ENCODE peak calls at places on chromosomes 13 and 19, in five cellular contexts. S is astrocyte, N is PC-3, X is PC-9, Q is H9. W is an unnamed sample.

GRCh38 chr13:113546571-113547247 is 37.8 kb upstream of the TFDP1 start:
- DNase-seq in S (no peak), N (no peak), X (no peak), Q (no peak), W (no peak)

GRCh38 chr19:16012552-16012951 is 63.7 kb upstream of the TPM4 start:
- DNase-seq in S (no peak), N (no peak), X (no peak), Q (no peak), W (no peak)

GRCh38 chr19:5115771-5116202 is 146.9 kb downstream of the KDM4B start:
- DNase-seq in S (peak; percentile 74), N (no peak), X (no peak), Q (no peak), W (no peak)

GRCh38 chr19:29806098-29806866 is 5.5 kb upstream of the CCNE1 start:
- DNase-seq in S (peak; percentile 22), N (no peak), X (no peak), Q (peak; percentile 71), W (no peak)

GRCh38 chr19:33613601-33614000 is 8.2 kb upstream of the CHST8 start:
- DNase-seq in S (no peak), N (no peak), X (no peak), Q (no peak), W (no peak)

GRCh38 chr13:101018720-101019119 is 344.1 kb upstream of the TMTC4 start:
- DNase-seq in S (peak; percentile 80), N (peak; percentile 63), X (peak; percentile 55), Q (no peak), W (no peak)

GRCh38 chr13:100512422-100512821 is 76.2 kb downstream of the GGACT start:
- DNase-seq in S (peak; percentile 46), N (no peak), X (no peak), Q (no peak), W (no peak)

GRCh38 chr13:24443366-24443765 is 69.2 kb downstream of the PARP4 start:
- DNase-seq in S (peak; percentile 16), N (no peak), X (no peak), Q (no peak), W (no peak)

GRCh38 chr13:47008318-47008717 is 111.5 kb upstream of the HTR2A start:
- DNase-seq in S (no peak), N (no peak), X (no peak), Q (no peak), W (no peak)

GRCh38 chr19:35347171-35347929 is at the start of gene FFAR1:
- DNase-seq in S (no peak), N (no peak), X (no peak), Q (peak; percentile 19), W (peak; percentile 50)

GRCh38 chr19:33189453-33189852 is 4.7 kb upstream of the LRP3 start:
- DNase-seq in S (no peak), N (no peak), X (no peak), Q (no peak), W (no peak)

GRCh38 chr13:47168086-47168485 is 271.2 kb upstream of the HTR2A start:
- DNase-seq in S (peak; percentile 66), N (peak; percentile 78), X (no peak), Q (no peak), W (no peak)

GRCh38 chr13:77878186-77878585 is 40.4 kb downstream of the EDNRB start:
- DNase-seq in S (no peak), N (peak; percentile 28), X (no peak), Q (no peak), W (no peak)

GRCh38 chr19:51090471-51090870 is 7.8 kb upstream of the KLK14 start:
- DNase-seq in S (no peak), N (peak; percentile 26), X (no peak), Q (no peak), W (no peak)

GRCh38 chr19:42199440-42200115 is 17.9 kb downstream of the DEDD2 start:
- DNase-seq in S (no peak), N (no peak), X (no peak), Q (peak; percentile 84), W (peak; percentile 93)

GRCh38 chr19:36040495-36040894 is 7.8 kb upstream of the CLIP3 start:
- DNase-seq in S (no peak), N (no peak), X (no peak), Q (no peak), W (no peak)

DNA sequence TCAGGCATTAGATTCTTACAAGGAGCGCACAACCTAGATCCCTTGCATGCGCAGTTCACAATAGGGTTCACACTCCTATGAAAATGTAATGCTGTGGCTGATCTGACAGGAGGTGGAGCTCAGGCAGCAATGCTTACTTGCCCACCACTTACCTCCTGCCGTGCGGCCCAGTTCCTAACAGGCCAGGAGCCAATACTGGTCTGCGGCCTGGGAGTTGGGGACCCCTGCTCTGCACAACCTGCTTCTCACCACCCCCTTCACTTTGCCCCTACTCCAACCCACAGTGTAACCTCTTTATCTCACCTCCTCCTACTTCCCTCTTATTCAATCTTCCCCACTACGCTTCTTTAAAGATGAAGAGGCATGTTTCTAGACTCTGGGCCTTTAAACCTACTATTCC is 240.2 kb downstream of the RGCC start:
- DNase-seq in S (no peak), N (no peak), X (no peak), Q (peak; percentile 38), W (no peak)
- H3K4me1 ChIP-seq in S (peaks cover 39% of the 10 kb centered on the region), N (peaks cover 66% of the 10 kb centered on the region), X (peaks cover 37% of the 10 kb centered on the region), Q (peaks cover 5% of the 10 kb centered on the region), W (no peaks in the 10 kb centered on the region)

DNA sequence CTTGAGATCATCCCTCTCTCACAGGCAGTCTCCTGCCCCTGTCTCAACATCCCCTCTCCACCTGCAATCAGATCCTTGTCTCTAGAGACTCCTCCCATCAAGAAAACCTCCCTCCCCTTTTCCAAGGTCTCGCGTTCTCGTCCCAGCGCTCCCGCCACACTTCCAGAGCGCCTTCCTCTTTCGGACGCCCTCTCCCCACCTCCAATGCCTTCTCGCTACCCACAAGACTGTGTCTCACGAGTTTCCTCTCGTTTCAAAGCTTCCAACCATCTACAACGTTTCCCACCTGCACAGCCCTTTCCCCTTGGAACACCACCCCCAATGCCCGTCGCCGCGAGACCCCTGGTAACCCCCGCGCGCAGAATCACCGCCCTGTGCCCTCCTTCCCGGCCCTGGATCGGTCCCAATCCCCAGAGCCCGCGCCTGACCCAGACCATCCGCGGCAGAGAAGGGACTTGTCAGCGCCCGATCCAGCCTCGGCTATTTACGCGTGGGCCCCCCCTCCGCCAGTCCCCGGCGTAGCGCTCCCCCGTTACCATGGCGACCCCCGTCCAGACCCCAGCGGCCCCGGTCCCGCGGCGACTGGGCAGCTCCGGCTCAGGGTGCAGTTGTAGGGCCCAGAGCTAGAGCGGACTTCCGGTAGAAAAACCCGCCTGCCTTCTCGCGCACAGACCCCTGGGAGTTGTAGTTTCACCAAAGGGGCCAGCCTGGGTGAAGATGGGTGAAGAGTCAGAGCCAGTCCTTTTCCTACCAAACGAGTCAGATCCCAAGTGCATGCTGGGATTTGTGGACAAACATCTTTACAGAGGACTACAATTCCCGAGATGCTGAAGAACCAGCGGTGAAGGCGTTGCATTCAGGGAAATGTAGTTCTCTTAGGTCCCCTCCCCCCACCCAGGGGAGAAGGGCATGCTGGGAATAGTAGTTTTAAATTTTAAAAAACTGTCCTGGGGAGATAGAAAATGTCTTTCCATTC is at the start of gene AP2S1:
- DNase-seq in S (peak; percentile 97), N (peak; percentile 97), X (peak; percentile 100), Q (peak; percentile 99), W (peak; percentile 97)
- H2AFZ ChIP-seq in S (peak within 1 kb of the TSS; percentile 77), N (peak within 1 kb of the TSS; percentile 60), X (peak within 1 kb of the TSS; percentile 85), Q (peak within 1 kb of the TSS; percentile 9), W (peak within 1 kb of the TSS; percentile 82)

GRCh38 chr13:41008349-41008980 is 10.7 kb downstream of the ELF1 start:
- DNase-seq in S (peak; percentile 47), N (peak; percentile 78), X (peak; percentile 75), Q (no peak), W (no peak)
- H3K4me1 ChIP-seq in S (no peaks in the 10 kb centered on the region), N (peaks cover 42% of the 10 kb centered on the region), X (peaks cover 50% of the 10 kb centered on the region), Q (no peaks in the 10 kb centered on the region), W (peaks cover 92% of the 10 kb centered on the region)

DNA sequence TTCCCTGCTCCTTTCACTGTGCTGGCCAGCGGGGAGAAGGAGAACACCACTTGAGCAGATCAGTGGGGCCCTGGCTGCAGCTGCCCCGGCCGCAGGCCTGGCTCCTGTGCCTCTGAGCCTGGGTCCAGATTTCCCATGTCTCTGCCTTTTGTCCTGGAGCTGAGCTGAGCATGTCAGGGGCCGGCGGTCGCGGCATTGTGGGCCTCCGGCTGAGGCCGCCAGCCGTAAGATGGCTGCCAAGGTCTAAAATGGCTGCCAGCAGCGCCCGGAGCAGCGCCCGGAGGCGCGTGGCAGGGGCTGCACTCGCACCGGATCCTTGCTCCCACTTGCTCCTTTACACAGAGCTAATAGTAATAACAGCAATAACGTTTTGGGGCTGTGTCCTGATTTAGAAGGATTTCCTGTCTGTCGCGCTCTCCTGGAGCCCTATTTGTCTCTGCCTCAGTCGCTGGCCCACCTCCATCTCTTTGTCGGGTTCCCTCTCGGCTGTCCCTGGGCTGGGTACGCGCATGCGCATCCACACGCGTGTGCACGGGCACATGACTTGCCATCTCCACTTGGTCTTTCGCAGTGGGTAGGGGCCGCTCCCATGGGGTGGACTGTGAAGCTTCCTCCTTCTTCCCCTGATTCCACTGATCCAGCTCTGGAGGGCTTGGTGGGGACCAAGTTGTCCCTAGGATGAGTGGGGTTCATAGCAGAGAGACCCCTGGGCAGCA is 32.1 kb downstream of the LYL1 start:
- DNase-seq in S (no peak), N (no peak), X (no peak), Q (no peak), W (no peak)
- H2AFZ ChIP-seq in S (no peak overlapping the region), N (no peak overlapping the region), X (no peak overlapping the region), Q (no peak overlapping the region), W (no peak overlapping the region)

GRCh38 chr19:10920781-10921180 is 7.7 kb downstream of the YIPF2 start:
- DNase-seq in S (no peak), N (no peak), X (no peak), Q (no peak), W (no peak)
- H3K4me1 ChIP-seq in S (peaks cover 3% of the 10 kb centered on the region), N (peaks cover 4% of the 10 kb centered on the region), X (peaks cover 2% of the 10 kb centered on the region), Q (no peaks in the 10 kb centered on the region), W (no peaks in the 10 kb centered on the region)

GRCh38 chr13:44622259-44622658 is 46.1 kb upstream of the TSC22D1 start:
- DNase-seq in S (no peak), N (no peak), X (no peak), Q (no peak), W (no peak)
- H2AFZ ChIP-seq in S (no peak overlapping the region), N (no peak overlapping the region), X (no peak overlapping the region), Q (no peak overlapping the region), W (no peak overlapping the region)

GRCh38 chr13:112106467-112107141 is 39.7 kb downstream of the SOX1 start:
- DNase-seq in S (no peak), N (no peak), X (no peak), Q (peak; percentile 61), W (no peak)

GRCh38 chr13:112104873-112105234 is 37.9 kb downstream of the SOX1 start:
- DNase-seq in S (no peak), N (no peak), X (no peak), Q (no peak), W (no peak)

GRCh38 chr13:112105244-112105681 is 38.3 kb downstream of the SOX1 start:
- DNase-seq in S (no peak), N (no peak), X (no peak), Q (no peak), W (no peak)

GRCh38 chr13:112107289-112107688 is 40.3 kb downstream of the SOX1 start:
- DNase-seq in S (no peak), N (no peak), X (no peak), Q (no peak), W (no peak)

DNA sequence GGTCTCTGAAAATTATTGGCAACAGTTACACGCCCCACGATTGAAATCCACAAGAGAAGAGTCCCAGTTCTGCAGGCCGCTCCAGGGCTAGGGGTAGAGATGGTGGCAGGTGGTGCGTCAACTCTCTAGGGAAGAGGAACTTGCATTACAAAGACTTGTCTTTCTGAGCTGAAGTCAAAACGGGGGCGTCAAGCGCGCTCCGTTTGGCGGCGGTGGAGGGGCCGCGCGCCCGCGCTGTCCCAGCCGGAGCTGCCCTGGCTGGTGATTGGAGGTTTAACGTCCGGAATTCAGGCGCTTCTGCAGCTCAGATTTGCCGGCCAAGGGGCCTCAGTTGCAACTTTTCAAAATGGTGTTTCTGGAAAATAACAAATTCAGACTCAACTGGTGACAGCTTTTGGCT is 38.9 kb downstream of the SOX1 start:
- DNase-seq in S (no peak), N (no peak), X (no peak), Q (peak; percentile 85), W (no peak)
- H3K4me1 ChIP-seq in S (no peaks in the 10 kb centered on the region), N (no peaks in the 10 kb centered on the region), X (no peaks in the 10 kb centered on the region), Q (no peaks in the 10 kb centered on the region), W (no peaks in the 10 kb centered on the region)

W was measured in DND-41.